ENCODE peak calls at places on chromosomes 1 and 21, in four cellular contexts. M is K562, B is GM12878, C is GM12891. W is an unnamed sample.

GRCh38 chr1:198794498-198794897 is 155.7 kb downstream of the PTPRC start:
- DNase-seq in M (no peak), B (no peak), C (no peak), W (no peak)

GRCh38 chr21:44982558-44983244 is 42.9 kb downstream of the SLX9 start:
- DNase-seq in M (no peak), B (no peak), C (no peak), W (no peak)

GRCh38 chr1:83593073-83593472 is 405.9 kb downstream of the TTLL7 start:
- DNase-seq in M (no peak), B (no peak), C (no peak), W (no peak)

GRCh38 chr1:171627020-171627419 is 5.0 kb downstream of the MYOCOS start:
- DNase-seq in M (no peak), B (no peak), C (no peak), W (no peak)

GRCh38 chr1:182720465-182720864 is 36.1 kb upstream of the RGS8 start:
- DNase-seq in M (no peak), B (no peak), C (no peak), W (no peak)

GRCh38 chr1:111990878-111991760 is 1.7 kb upstream of the KCND3 start:
- DNase-seq in M (peak; percentile 38), B (no peak), C (no peak), W (peak; percentile 25)

GRCh38 chr1:243550276-243550675 is 294.4 kb downstream of the SDCCAG8 start:
- DNase-seq in M (no peak), B (no peak), C (no peak), W (no peak)

GRCh38 chr1:244302889-244303609 is 148.7 kb downstream of the ADSS2 start:
- DNase-seq in M (peak; percentile 87), B (no peak), C (no peak), W (no peak)

GRCh38 chr1:1670866-1671265 is 12.1 kb upstream of the CDK11B start:
- DNase-seq in M (no peak), B (no peak), C (no peak), W (no peak)

GRCh38 chr1:229105109-229105508 is 165.8 kb upstream of the RAB4A start:
- DNase-seq in M (no peak), B (no peak), C (no peak), W (no peak)

GRCh38 chr1:167776151-167776550 is 54.4 kb downstream of the MPZL1 start:
- DNase-seq in M (no peak), B (no peak), C (no peak), W (no peak)

GRCh38 chr1:16064536-16065196 is 8.8 kb downstream of the FAM131C start:
- DNase-seq in M (no peak), B (no peak), C (no peak), W (no peak)

GRCh38 chr1:242454262-242455051 is 70.0 kb downstream of the PLD5 start:
- DNase-seq in M (peak; percentile 52), B (no peak), C (no peak), W (no peak)

GRCh38 chr1:66916320-66916719 is 8.3 kb downstream of the DNAI4 start:
- DNase-seq in M (peak; percentile 19), B (no peak), C (no peak), W (no peak)

GRCh38 chr1:3652538-3653285 is 396 bp downstream of the TP73 start:
- DNase-seq in M (peak; percentile 49), B (no peak), C (no peak), W (no peak)

GRCh38 chr1:54243022-54243421 is 43.1 kb downstream of the MRPL37 start:
- DNase-seq in M (no peak), B (no peak), C (no peak), W (no peak)

GRCh38 chr21:32770514-32771133 is 931 bp downstream of the PAXBP1 start:
- DNase-seq in M (no peak), B (no peak), C (no peak), W (no peak)

GRCh38 chr1:40630488-40631223 is 34.8 kb downstream of the RIMS3 start:
- DNase-seq in M (peak; percentile 71), B (no peak), C (no peak), W (peak; percentile 31)

GRCh38 chr1:29960906-29961675 is 724.8 kb downstream of the PTPRU start:
- DNase-seq in M (no peak), B (no peak), C (no peak), W (no peak)

GRCh38 chr1:52423771-52424170 is 19.4 kb downstream of the PRPF38A start:
- DNase-seq in M (no peak), B (no peak), C (no peak), W (peak; percentile 39)

GRCh38 chr1:148315081-148315811 is 163.2 kb upstream of the NBPF11 start:
- DNase-seq in M (no peak), B (peak; percentile 38), C (no peak), W (no peak)

GRCh38 chr1:109530457-109531204 is 9.0 kb upstream of the GPR61 start:
- DNase-seq in M (no peak), B (no peak), C (no peak), W (no peak)

GRCh38 chr1:198125995-198126758 is 30.6 kb upstream of the NEK7 start:
- DNase-seq in M (no peak), B (no peak), C (no peak), W (no peak)

GRCh38 chr1:228487336-228488106 is at the start of gene RNF187:
- DNase-seq in M (peak; percentile 95), B (no peak), C (peak; percentile 88), W (peak; percentile 18)

GRCh38 chr1:109271458-109271857 is 11.5 kb downstream of the PSRC1 start:
- DNase-seq in M (no peak), B (no peak), C (no peak), W (no peak)

GRCh38 chr1:59025898-59026426 is 242.1 kb upstream of the JUN start:
- DNase-seq in M (no peak), B (peak; percentile 85), C (no peak), W (no peak)
- TF ChIP-seq SPI1 in M (no peak), B (no peak), C (no peak), W (no peak)

DNA sequence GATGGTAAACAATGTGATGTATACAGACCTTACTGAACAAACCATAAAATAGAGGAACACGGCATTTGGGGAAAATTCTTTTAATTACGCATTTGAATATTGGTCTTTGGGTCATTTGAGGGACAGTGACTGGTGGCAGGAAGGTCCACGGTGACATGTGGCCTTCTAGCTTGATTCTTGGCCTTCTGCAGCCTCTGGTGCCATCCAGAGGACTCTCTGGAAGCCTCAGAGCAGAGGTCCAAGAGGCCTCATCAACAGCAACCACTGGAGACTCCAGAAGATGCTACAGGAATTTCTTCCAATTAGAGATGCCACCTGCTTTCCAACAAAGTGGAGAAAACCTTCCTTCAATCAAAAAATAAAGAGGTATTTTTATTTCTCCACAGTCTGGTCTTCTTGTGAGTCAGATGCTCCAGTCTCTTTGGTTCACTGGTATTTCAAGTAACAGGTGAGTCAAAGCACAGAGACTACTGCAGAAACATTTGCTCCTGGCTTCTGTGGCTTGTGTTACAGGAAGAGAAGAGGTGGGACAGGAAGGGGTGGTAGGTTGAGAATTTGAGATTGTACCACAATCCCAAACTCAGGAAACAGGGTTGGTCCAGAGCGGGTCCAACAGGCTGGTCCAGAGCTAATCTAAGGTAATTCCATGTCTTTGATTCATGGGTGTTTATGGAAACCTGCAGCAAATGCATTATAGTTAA is 2.7 kb upstream of the F5 start:
- DNase-seq in M (no peak), B (no peak), C (no peak), W (no peak)
- TF ChIP-seq SPI1 in M (no peak), B (no peak), C (no peak), W (no peak)

GRCh38 chr1:107830075-107830474 is 134.9 kb downstream of the VAV3 start:
- DNase-seq in M (no peak), B (no peak), C (no peak), W (no peak)

GRCh38 chr1:107835151-107835670 is 129.8 kb downstream of the VAV3 start:
- DNase-seq in M (no peak), B (no peak), C (no peak), W (no peak)

GRCh38 chr1:107830546-107830945 is 134.4 kb downstream of the VAV3 start:
- DNase-seq in M (no peak), B (no peak), C (no peak), W (no peak)

GRCh38 chr1:107831921-107832320 is 133.1 kb downstream of the VAV3 start:
- DNase-seq in M (no peak), B (no peak), C (no peak), W (no peak)

DNA sequence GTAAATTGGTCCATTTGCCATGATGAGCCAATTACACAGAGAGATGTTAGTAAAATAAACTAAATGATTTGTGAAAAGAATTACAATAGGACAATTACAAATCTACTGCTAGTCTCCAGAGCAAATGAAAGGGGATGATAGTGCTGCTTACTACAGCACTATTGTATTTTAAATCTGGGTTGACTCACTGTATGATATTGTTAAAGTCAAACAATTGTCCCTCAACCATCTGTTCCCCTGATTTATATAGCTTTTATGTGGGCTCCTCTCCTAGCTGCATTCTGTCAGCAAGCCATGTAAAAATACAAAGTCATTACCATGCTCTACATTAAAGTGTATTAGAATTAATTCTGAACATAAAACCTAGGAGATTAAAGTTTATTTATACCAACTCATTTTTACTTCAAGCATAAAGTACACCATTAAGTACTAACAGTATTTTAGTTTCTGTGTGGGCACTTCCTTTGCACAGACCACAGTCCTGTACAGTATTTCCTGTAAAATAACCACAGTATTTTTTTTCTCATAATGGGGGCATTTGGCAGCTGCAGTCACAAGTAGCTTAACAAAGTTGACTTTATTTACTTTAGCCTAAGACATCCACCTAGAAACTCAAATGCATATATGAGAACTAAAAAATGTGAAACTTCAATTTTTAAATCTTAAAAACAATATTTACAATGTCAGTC is 135.8 kb downstream of the VAV3 start:
- DNase-seq in M (no peak), B (peak; percentile 8), C (no peak), W (no peak)
- TF ChIP-seq SPI1 in M (no peak), B (no peak), C (no peak), W (peak; percentile 78)

DNA sequence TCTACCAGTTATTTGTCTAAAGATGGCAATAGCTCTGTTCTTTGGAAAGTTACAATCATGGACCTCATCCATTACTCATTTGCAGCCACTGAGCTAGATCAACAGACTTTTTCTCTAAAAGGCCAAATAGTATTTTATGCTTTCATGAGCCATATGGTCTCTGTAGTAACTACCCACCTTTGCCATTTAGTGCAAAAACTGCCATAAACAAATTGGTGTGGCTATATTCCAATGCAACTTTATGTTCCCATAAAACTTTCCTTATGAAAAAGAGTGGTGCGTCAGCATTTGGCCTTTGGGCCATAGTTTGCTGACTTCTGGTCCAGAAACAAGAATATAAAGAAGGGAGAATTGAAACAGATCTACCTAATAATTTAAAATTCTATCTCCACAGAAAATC is 20.1 kb upstream of the KCTD3 start:
- DNase-seq in M (no peak), B (no peak), C (no peak), W (no peak)
- TF ChIP-seq SPI1 in M (no peak), B (no peak), C (no peak), W (no peak)

W was measured in HL-60.